ENCODE peak calls at places on chromosomes 16 and 17, in four cellular contexts. T is lower lobe of right lung, I is GM20000, J is neural crest cell. A is an unnamed sample.

GRCh38 chr17:8674344-8675305 is 44.1 kb upstream of the MYH10 start:
- DNase-seq in T (peak), I (no peak), J (no peak), A (no peak)

GRCh38 chr17:56290486-56291118 is 137.3 kb downstream of the ANKFN1 start:
- DNase-seq in T (no peak), I (peak), J (no peak), A (no peak)

GRCh38 chr16:175145-175949 is 1.1 kb upstream of the HBA1 start:
- DNase-seq in T (no peak), I (no peak), J (no peak), A (no peak)

GRCh38 chr16:28876973-28877641 is 1.2 kb upstream of the ATP2A1 start:
- DNase-seq in T (no peak), I (peak), J (no peak), A (no peak)

GRCh38 chr17:65198653-65199382 is 61.6 kb downstream of the RGS9 start:
- DNase-seq in T (no peak), I (peak), J (peak), A (no peak)

GRCh38 chr17:80379348-80379747 is 35.6 kb upstream of the ENDOV start:
- DNase-seq in T (no peak), I (no peak), J (no peak), A (no peak)

GRCh38 chr16:89026121-89026612 is 49.2 kb upstream of the CBFA2T3 start:
- DNase-seq in T (no peak), I (peak), J (no peak), A (no peak)

GRCh38 chr17:76053230-76054111 is 18.8 kb downstream of the SRP68 start:
- DNase-seq in T (no peak), I (no peak), J (no peak), A (peak)

GRCh38 chr16:14405611-14406537 is 224.2 kb downstream of the PARN start:
- DNase-seq in T (no peak), I (peak), J (peak), A (no peak)

GRCh38 chr16:71526111-71526998 is at the start of gene CHST4:
- DNase-seq in T (no peak), I (no peak), J (no peak), A (peak)

GRCh38 chr16:16062023-16062932 is 112.9 kb downstream of the ABCC1 start:
- DNase-seq in T (no peak), I (peak), J (no peak), A (no peak)

GRCh38 chr16:72124761-72125634 is 31.4 kb downstream of the DHX38 start:
- DNase-seq in T (peak), I (peak), J (peak), A (peak)

GRCh38 chr17:43733956-43734355 is 24.6 kb downstream of the SOST start:
- DNase-seq in T (no peak), I (no peak), J (no peak), A (no peak)

GRCh38 chr17:9529033-9529748 is 46.4 kb downstream of the STX8 start:
- DNase-seq in T (no peak), I (peak), J (no peak), A (no peak)

GRCh38 chr16:85524630-85525463 is 88.3 kb upstream of the GSE1 start:
- DNase-seq in T (peak), I (no peak), J (no peak), A (no peak)

GRCh38 chr17:70320642-70321345 is 151.5 kb downstream of the KCNJ2 start:
- DNase-seq in T (peak), I (no peak), J (no peak), A (no peak)

GRCh38 chr17:63835167-63835720 is 7.2 kb downstream of the SMARCD2 start:
- DNase-seq in T (no peak), I (no peak), J (no peak), A (no peak)

GRCh38 chr16:88453621-88454314 is 688 bp downstream of the ZFPM1 start:
- DNase-seq in T (no peak), I (no peak), J (no peak), A (no peak)

GRCh38 chr17:78530675-78531074 is 46.5 kb downstream of the DNAH17 start:
- DNase-seq in T (no peak), I (no peak), J (no peak), A (no peak)

GRCh38 chr17:63439682-63440081 is 6.4 kb downstream of the CYB561 start:
- DNase-seq in T (no peak), I (no peak), J (no peak), A (no peak)

GRCh38 chr16:10598157-10598556 is 17.8 kb upstream of the EMP2 start:
- DNase-seq in T (peak), I (no peak), J (no peak), A (no peak)

GRCh38 chr16:83802135-83802534 is 5.6 kb upstream of the HSBP1 start:
- DNase-seq in T (no peak), I (no peak), J (no peak), A (no peak)

GRCh38 chr16:56589141-56590039 is at the start of gene MT3:
- DNase-seq in T (no peak), I (no peak), J (no peak), A (no peak)

GRCh38 chr17:72588961-72589360 is 468.1 kb downstream of the SOX9 start:
- DNase-seq in T (peak), I (no peak), J (no peak), A (no peak)

GRCh38 chr17:74417178-74418045 is 14.5 kb upstream of the GPRC5C start:
- DNase-seq in T (no peak), I (peak), J (no peak), A (no peak)

GRCh38 chr17:36934759-36935630 is 2.3 kb upstream of the LHX1 start:
- DNase-seq in T (no peak), I (peak), J (peak), A (no peak)

GRCh38 chr16:47528431-47528830 is 67.3 kb downstream of the PHKB start:
- DNase-seq in T (no peak), I (no peak), J (no peak), A (no peak)

GRCh38 chr17:42797067-42798007 is 1.2 kb downstream of the COA3 start:
- DNase-seq in T (no peak), I (no peak), J (no peak), A (no peak)

GRCh38 chr17:37447641-37448040 is 41.0 kb downstream of the TADA2A start:
- DNase-seq in T (no peak), I (no peak), J (no peak), A (no peak)

GRCh38 chr17:30717290-30718098 is 107.0 kb downstream of the CRLF3 start:
- DNase-seq in T (peak), I (no peak), J (no peak), A (no peak)

GRCh38 chr16:79808731-79809130 is 208.2 kb upstream of the MAF start:
- DNase-seq in T (no peak), I (no peak), J (no peak), A (no peak)

DNA sequence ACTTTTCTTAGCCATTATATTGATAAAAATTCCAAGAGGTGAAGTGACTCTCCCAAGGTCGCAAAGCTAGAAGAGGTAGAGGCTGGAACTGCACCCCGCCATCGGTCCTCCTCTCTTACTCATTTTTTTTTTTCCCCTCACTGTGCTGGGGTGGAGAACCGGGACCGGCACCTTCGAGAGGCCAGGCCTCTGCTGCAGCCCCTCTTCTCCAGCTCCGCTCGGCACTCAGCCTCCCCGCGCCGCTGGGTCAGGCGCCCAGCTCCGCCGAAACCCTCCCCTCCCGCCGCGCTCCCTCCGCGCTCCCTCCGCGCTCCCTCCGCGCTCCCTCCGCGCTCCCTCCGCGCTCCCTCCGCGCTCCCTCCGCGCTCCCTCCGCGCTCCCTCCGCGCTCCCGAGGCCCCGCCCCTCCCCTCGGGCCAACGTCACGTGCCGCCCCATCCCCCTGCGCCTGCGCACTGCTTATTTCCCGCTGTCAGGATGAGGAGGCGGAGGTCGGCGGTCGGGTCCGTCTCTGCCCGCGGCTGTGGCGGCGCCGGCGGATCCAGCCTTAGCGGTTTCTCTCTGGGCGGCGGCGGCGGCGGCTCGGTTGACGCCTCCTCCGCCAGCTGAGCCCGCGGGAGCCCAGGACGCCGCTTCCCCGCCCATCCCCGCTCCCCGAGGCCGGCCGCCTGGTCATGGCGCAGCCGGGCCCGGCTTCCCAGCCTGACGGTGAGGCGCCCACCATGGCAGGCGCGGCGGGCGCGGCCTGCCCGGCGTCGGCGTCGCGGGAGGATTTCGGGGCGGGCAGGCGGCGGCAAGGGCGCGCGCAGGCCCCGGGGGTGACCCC is at the start of gene RABEP1:
- DNase-seq in T (peak), I (peak), J (peak), A (peak)
- TF ChIP-seq CTCF in T (peak), I (no peak), J (peak), A (peak)

DNA sequence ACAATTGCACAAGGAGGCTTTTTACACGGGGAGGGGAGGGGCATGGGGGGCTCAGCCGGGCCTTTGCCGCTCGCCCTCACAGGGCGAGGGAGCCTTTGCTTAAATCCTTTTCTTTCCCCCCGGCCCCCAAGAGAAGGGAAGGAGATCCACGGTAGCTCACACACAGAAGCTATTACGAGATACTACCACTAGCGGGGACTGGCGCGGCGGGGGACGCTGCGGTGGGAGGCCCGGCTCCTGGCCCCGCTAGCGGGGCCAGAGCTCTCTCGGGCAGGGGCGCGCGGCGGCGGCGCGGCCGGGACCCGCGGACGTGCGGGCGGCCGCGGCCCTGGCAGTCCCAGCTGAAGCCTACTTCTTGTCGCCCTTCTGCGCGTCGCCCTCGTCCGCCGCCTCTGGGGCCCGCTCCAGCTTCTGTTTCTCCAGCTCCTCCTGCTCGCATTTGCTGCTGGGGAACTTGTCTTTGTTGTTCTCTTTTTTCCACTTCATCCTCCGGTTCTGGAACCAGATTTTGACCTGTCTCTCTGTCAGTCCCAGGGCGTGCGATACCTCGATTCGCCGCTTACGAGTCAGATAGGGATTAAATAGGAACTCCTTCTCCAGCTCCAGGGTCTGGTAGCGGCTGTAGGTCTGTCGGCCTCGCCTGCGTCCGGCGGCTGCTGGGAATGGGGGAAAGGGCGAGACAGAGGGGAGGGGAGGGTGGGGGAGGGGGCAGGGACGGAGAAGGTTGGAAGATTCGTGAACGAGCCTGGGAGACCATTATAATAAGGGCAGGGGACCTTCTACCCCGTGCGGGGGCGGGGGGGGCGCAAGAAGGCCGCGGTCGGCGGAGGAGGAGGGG is 2.0 kb downstream of the HOXB8 start:
- DNase-seq in T (no peak), I (peak), J (no peak), A (no peak)
- TF ChIP-seq CTCF in T (no peak), I (no peak), J (peak), A (peak)

DNA sequence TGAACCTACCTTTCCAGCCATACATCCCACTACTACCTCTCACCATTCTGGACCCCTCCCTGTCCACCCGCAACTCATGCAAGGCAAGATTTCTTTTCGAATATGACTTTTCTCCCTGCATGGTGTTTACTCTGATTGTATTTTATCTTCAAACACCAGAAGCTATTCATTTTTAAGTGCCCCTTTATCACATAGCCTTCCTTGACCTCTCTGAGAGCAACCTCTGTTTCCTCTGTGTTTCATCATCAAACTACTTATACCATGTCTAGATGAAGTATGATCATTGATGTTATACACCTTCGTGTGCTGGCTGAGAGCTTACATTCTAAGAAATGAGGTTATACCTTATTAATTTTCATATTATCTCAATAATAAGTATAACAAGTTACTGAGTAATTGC is 31.8 kb downstream of the SYCE1L start:
- DNase-seq in T (no peak), I (no peak), J (no peak), A (no peak)
- TF ChIP-seq CTCF in T (no peak), I (no peak), J (no peak), A (no peak)

GRCh38 chr16:2244301-2244700 is 7.1 kb downstream of the ECI1 start:
- DNase-seq in T (no peak), I (no peak), J (no peak), A (no peak)
- TF ChIP-seq CTCF in T (no peak), I (no peak), J (no peak), A (peak)

GRCh38 chr17:40909351-40909750 is 24.3 kb upstream of the KRT20 start:
- DNase-seq in T (peak), I (peak), J (peak), A (peak)
- TF ChIP-seq CTCF in T (peak), I (peak), J (peak), A (peak)

GRCh38 chr17:47850692-47851573 is at the start of gene SP6:
- DNase-seq in T (peak), I (peak), J (peak), A (no peak)
- TF ChIP-seq CTCF in T (peak), I (no peak), J (peak), A (no peak)

DNA sequence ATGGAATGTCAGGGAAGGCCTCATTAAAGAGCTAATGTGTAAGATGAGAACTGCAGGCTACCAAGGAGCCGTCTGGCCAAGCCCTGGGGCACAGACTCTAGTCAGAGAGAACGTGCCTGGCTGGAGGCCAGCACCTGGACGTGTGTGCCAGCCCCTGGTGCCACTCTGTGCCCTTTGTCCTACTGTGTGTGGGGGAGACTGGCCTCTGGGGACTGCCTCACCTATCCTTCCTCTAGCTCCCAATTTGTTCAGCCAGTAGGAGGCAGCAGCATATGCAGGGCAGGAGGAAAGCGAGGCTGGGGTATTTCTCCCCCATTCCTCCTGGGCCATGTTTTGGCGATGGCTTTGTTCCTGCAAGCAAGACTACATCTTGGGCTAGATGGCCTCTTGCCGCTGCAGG is 37.1 kb downstream of the KNOP1 start:
- DNase-seq in T (no peak), I (no peak), J (no peak), A (no peak)
- TF ChIP-seq CTCF in T (no peak), I (no peak), J (no peak), A (peak)

GRCh38 chr17:4554997-4555799 is at the start of gene MYBBP1A:
- DNase-seq in T (peak), I (peak), J (peak), A (peak)
- TF ChIP-seq CTCF in T (peak), I (no peak), J (peak), A (peak)

GRCh38 chr17:7307686-7308624 is 527 bp downstream of the EIF5A start:
- DNase-seq in T (peak), I (no peak), J (peak), A (no peak)
- TF ChIP-seq CTCF in T (no peak), I (no peak), J (peak), A (no peak)

GRCh38 chr16:3023669-3024478 is at the start of the genes HCFC1R1 and THOC6:
- DNase-seq in T (peak), I (peak), J (peak), A (peak)
- TF ChIP-seq CTCF in T (no peak), I (no peak), J (no peak), A (no peak)